ENCODE peak calls at places on chromosomes 13 and 19, in five cellular contexts. One of them, this sample, is unnamed.

GRCh38 chr19:10712754-10713153 is 5.1 kb upstream of the DNM2 start:
- DNase-seq in transverse colon: peak; percentile 83
- DNase-seq in fibroblast of mammary gland: no peak
- DNase-seq in lower leg skin: no peak
- DNase-seq in NB4: no peak
- DNase-seq in this sample: no peak

GRCh38 chr13:78137404-78138142 is 218.9 kb upstream of the EDNRB start:
- DNase-seq in transverse colon: no peak
- DNase-seq in fibroblast of mammary gland: peak; percentile 74
- DNase-seq in lower leg skin: no peak
- DNase-seq in NB4: peak; percentile 78
- DNase-seq in this sample: peak; percentile 19

GRCh38 chr13:33758113-33758512 is 59.8 kb upstream of the RFC3 start:
- DNase-seq in transverse colon: no peak
- DNase-seq in fibroblast of mammary gland: no peak
- DNase-seq in lower leg skin: no peak
- DNase-seq in NB4: no peak
- DNase-seq in this sample: no peak

GRCh38 chr13:42102961-42103688 is 54.7 kb downstream of the DGKH start:
- DNase-seq in transverse colon: no peak
- DNase-seq in fibroblast of mammary gland: peak; percentile 75
- DNase-seq in lower leg skin: no peak
- DNase-seq in NB4: no peak
- DNase-seq in this sample: no peak

GRCh38 chr13:51324714-51325440 is 14.6 kb upstream of the SERPINE3 start:
- DNase-seq in transverse colon: no peak
- DNase-seq in fibroblast of mammary gland: no peak
- DNase-seq in lower leg skin: no peak
- DNase-seq in NB4: no peak
- DNase-seq in this sample: no peak

GRCh38 chr19:2461751-2462634 is 5.2 kb upstream of the LMNB2 start:
- DNase-seq in transverse colon: peak; percentile 54
- DNase-seq in fibroblast of mammary gland: peak; percentile 77
- DNase-seq in lower leg skin: no peak
- DNase-seq in NB4: no peak
- DNase-seq in this sample: peak; percentile 63

GRCh38 chr13:109140777-109141354 is 511.5 kb downstream of the MYO16 start:
- DNase-seq in transverse colon: no peak
- DNase-seq in fibroblast of mammary gland: no peak
- DNase-seq in lower leg skin: no peak
- DNase-seq in NB4: no peak
- DNase-seq in this sample: no peak

GRCh38 chr13:105037064-105037463 is 1498.4 kb downstream of the EFNB2 start:
- DNase-seq in transverse colon: no peak
- DNase-seq in fibroblast of mammary gland: no peak
- DNase-seq in lower leg skin: no peak
- DNase-seq in NB4: no peak
- DNase-seq in this sample: no peak

GRCh38 chr13:110012102-110012739 is 225.8 kb upstream of the IRS2 start:
- DNase-seq in transverse colon: no peak
- DNase-seq in fibroblast of mammary gland: peak; percentile 98
- DNase-seq in lower leg skin: no peak
- DNase-seq in NB4: no peak
- DNase-seq in this sample: no peak

GRCh38 chr13:108495686-108496363 is 133.6 kb upstream of the MYO16 start:
- DNase-seq in transverse colon: no peak
- DNase-seq in fibroblast of mammary gland: no peak
- DNase-seq in lower leg skin: no peak
- DNase-seq in NB4: no peak
- DNase-seq in this sample: peak; percentile 66

GRCh38 chr13:38914070-38914469 is 76.6 kb downstream of the STOML3 start:
- DNase-seq in transverse colon: no peak
- DNase-seq in fibroblast of mammary gland: no peak
- DNase-seq in lower leg skin: no peak
- DNase-seq in NB4: no peak
- DNase-seq in this sample: no peak

GRCh38 chr19:30471441-30471840 is 99.3 kb downstream of the ZNF536 start:
- DNase-seq in transverse colon: no peak
- DNase-seq in fibroblast of mammary gland: no peak
- DNase-seq in lower leg skin: no peak
- DNase-seq in NB4: no peak
- DNase-seq in this sample: no peak

GRCh38 chr19:31312004-31312403 is 37.2 kb downstream of the TSHZ3 start:
- DNase-seq in transverse colon: no peak
- DNase-seq in fibroblast of mammary gland: peak; percentile 94
- DNase-seq in lower leg skin: no peak
- DNase-seq in NB4: peak; percentile 78
- DNase-seq in this sample: no peak

GRCh38 chr13:100707818-100708740 is 33.5 kb upstream of the TMTC4 start:
- DNase-seq in transverse colon: no peak
- DNase-seq in fibroblast of mammary gland: peak; percentile 57
- DNase-seq in lower leg skin: no peak
- DNase-seq in NB4: peak; percentile 24
- DNase-seq in this sample: no peak

GRCh38 chr19:32231020-32231419 is 114.4 kb upstream of the ZNF507 start:
- DNase-seq in transverse colon: no peak
- DNase-seq in fibroblast of mammary gland: no peak
- DNase-seq in lower leg skin: no peak
- DNase-seq in NB4: no peak
- DNase-seq in this sample: no peak

GRCh38 chr13:49806126-49806536 is 13.6 kb upstream of the KPNA3 start:
- DNase-seq in transverse colon: no peak
- DNase-seq in fibroblast of mammary gland: peak; percentile 49
- DNase-seq in lower leg skin: no peak
- DNase-seq in NB4: peak; percentile 20
- DNase-seq in this sample: no peak

GRCh38 chr19:48501961-48502719 is 9.5 kb downstream of the LMTK3 start:
- DNase-seq in transverse colon: peak; percentile 92
- DNase-seq in fibroblast of mammary gland: peak; percentile 20
- DNase-seq in lower leg skin: peak; percentile 72
- DNase-seq in NB4: peak; percentile 99
- DNase-seq in this sample: no peak

GRCh38 chr13:100671389-100672182 is 3.0 kb downstream of the TMTC4 start:
- DNase-seq in transverse colon: no peak
- DNase-seq in fibroblast of mammary gland: no peak
- DNase-seq in lower leg skin: no peak
- DNase-seq in NB4: no peak
- DNase-seq in this sample: no peak

GRCh38 chr13:111521030-111521429 is 200.6 kb downstream of the TEX29 start:
- DNase-seq in transverse colon: no peak
- DNase-seq in fibroblast of mammary gland: no peak
- DNase-seq in lower leg skin: no peak
- DNase-seq in NB4: no peak
- DNase-seq in this sample: no peak

GRCh38 chr19:5118026-5118425 is 149.1 kb downstream of the KDM4B start:
- DNase-seq in transverse colon: no peak
- DNase-seq in fibroblast of mammary gland: no peak
- DNase-seq in lower leg skin: no peak
- DNase-seq in NB4: no peak
- DNase-seq in this sample: no peak

GRCh38 chr19:19342086-19343015 is 21.7 kb downstream of the MAU2 start:
- DNase-seq in transverse colon: peak; percentile 65
- DNase-seq in fibroblast of mammary gland: peak; percentile 63
- DNase-seq in lower leg skin: no peak
- DNase-seq in NB4: peak; percentile 75
- DNase-seq in this sample: peak; percentile 91

GRCh38 chr13:98721825-98722510 is 30.5 kb downstream of the SLC15A1 start:
- DNase-seq in transverse colon: no peak
- DNase-seq in fibroblast of mammary gland: no peak
- DNase-seq in lower leg skin: no peak
- DNase-seq in NB4: no peak
- DNase-seq in this sample: no peak

GRCh38 chr19:39449116-39449797 is 3.9 kb downstream of the SUPT5H start:
- DNase-seq in transverse colon: no peak
- DNase-seq in fibroblast of mammary gland: no peak
- DNase-seq in lower leg skin: no peak
- DNase-seq in NB4: no peak
- DNase-seq in this sample: no peak

GRCh38 chr13:67833564-67833963 is 603.4 kb upstream of the PCDH9 start:
- DNase-seq in transverse colon: no peak
- DNase-seq in fibroblast of mammary gland: no peak
- DNase-seq in lower leg skin: no peak
- DNase-seq in NB4: no peak
- DNase-seq in this sample: no peak
- TF ChIP-seq CTCF in transverse colon: no peak
- TF ChIP-seq CTCF in fibroblast of mammary gland: no peak
- TF ChIP-seq CTCF in lower leg skin: no peak
- TF ChIP-seq CTCF in NB4: no peak
- TF ChIP-seq CTCF in this sample: no peak

GRCh38 chr13:65748227-65748626 is 1481.9 kb downstream of the PCDH9 start:
- DNase-seq in transverse colon: no peak
- DNase-seq in fibroblast of mammary gland: no peak
- DNase-seq in lower leg skin: no peak
- DNase-seq in NB4: no peak
- DNase-seq in this sample: no peak
- TF ChIP-seq CTCF in transverse colon: no peak
- TF ChIP-seq CTCF in fibroblast of mammary gland: no peak
- TF ChIP-seq CTCF in lower leg skin: no peak
- TF ChIP-seq CTCF in NB4: no peak
- TF ChIP-seq CTCF in this sample: no peak

GRCh38 chr13:114112826-114113322 is 19.5 kb downstream of the RASA3 start:
- DNase-seq in transverse colon: peak; percentile 3
- DNase-seq in fibroblast of mammary gland: no peak
- DNase-seq in lower leg skin: no peak
- DNase-seq in NB4: peak; percentile 42
- DNase-seq in this sample: no peak
- TF ChIP-seq CTCF in transverse colon: no peak
- TF ChIP-seq CTCF in fibroblast of mammary gland: no peak
- TF ChIP-seq CTCF in lower leg skin: no peak
- TF ChIP-seq CTCF in NB4: no peak
- TF ChIP-seq CTCF in this sample: no peak

GRCh38 chr19:13764101-13764807 is at the start of gene MRI1:
- DNase-seq in transverse colon: peak; percentile 83
- DNase-seq in fibroblast of mammary gland: peak; percentile 61
- DNase-seq in lower leg skin: peak; percentile 72
- DNase-seq in NB4: peak; percentile 85
- DNase-seq in this sample: peak; percentile 81
- TF ChIP-seq CTCF in transverse colon: no peak
- TF ChIP-seq CTCF in fibroblast of mammary gland: no peak
- TF ChIP-seq CTCF in lower leg skin: no peak
- TF ChIP-seq CTCF in NB4: no peak
- TF ChIP-seq CTCF in this sample: no peak

DNA sequence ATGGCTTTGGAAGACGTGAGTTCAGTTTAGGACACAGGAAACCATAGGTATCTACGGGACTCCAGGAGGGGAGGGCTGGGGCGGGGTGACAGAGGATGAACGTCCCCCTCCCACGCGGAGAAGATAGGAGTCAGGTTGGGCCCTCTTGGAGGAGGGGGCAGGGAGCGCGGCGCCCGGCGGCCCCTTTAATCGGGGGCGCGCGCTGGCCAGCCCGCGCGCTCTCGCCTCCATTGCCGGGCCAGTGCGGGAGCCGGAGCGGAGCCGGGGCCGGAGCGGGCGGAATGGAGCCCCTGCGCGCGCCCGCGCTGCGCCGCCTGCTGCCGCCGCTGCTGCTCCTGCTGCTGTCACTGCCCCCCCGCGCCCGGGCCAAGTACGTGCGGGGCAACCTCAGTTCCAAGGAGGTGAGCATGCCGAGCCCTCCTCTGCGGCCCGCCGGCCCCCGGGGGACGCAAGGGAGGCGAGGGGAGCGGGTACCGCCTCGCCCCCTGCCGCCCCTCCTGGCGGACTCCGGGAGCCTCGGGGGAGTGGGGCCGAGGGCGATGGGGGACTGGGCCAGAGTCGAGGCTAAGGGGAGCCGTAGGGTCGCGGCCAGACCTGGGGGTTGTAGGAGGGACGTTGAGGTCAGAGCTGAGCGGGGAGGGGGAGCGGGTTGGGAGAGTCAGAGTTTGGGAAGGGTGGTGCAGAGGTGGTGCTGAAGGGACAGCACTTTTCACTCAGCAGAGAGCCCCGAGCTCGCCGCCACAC is at the start of gene TMEM145:
- DNase-seq in transverse colon: peak; percentile 41
- DNase-seq in fibroblast of mammary gland: peak; percentile 30
- DNase-seq in lower leg skin: no peak
- DNase-seq in NB4: peak; percentile 55
- DNase-seq in this sample: peak; percentile 79
- TF ChIP-seq CTCF in transverse colon: peak; percentile 1
- TF ChIP-seq CTCF in fibroblast of mammary gland: no peak
- TF ChIP-seq CTCF in lower leg skin: no peak
- TF ChIP-seq CTCF in NB4: no peak
- TF ChIP-seq CTCF in this sample: no peak

GRCh38 chr13:60986301-60986700 is 429.3 kb downstream of the PCDH20 start:
- DNase-seq in transverse colon: no peak
- DNase-seq in fibroblast of mammary gland: no peak
- DNase-seq in lower leg skin: no peak
- DNase-seq in NB4: no peak
- DNase-seq in this sample: no peak

GRCh38 chr13:60990032-60990733 is 425.5 kb downstream of the PCDH20 start:
- DNase-seq in transverse colon: no peak
- DNase-seq in fibroblast of mammary gland: no peak
- DNase-seq in lower leg skin: no peak
- DNase-seq in NB4: peak; percentile 52
- DNase-seq in this sample: no peak
- TF ChIP-seq CTCF in transverse colon: no peak
- TF ChIP-seq CTCF in fibroblast of mammary gland: no peak
- TF ChIP-seq CTCF in lower leg skin: no peak
- TF ChIP-seq CTCF in NB4: peak; percentile 52
- TF ChIP-seq CTCF in this sample: no peak

DNA sequence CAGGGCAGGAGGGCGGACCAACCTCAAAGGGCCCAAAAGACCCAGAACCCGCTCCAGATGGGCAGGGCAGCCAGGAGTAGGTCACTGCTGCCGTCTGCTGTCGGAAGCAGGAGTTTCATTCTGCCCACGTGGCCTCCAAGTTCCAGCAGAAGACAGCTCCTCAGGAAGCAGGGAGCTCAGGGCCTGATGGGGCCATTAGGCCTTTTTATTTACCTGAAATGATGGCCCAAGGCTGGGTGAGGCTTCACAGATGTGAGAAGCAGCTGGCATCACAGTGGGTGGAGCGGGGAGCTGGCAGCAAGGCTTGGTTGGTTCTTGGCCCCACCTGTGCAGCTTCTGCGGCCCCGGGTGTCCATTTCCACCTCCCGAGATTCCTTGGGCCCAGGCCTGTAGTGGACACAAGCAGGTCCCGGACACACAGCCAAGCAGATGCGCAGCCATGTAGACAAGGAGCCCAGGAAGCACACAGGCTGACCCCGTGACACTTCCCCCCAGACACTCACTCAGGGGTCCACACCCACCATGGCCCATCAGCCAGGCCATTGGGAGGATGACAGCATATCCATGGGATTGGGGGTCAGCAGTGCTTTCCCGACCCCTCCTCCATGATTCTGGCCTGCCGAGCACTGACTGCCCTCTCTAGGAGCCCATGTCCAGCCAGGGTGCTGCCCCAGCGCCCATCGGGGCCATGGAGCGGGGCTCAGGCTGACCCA is 26.4 kb downstream of the C13orf46 start:
- DNase-seq in transverse colon: peak; percentile 65
- DNase-seq in fibroblast of mammary gland: peak; percentile 74
- DNase-seq in lower leg skin: peak; percentile 59
- DNase-seq in NB4: no peak
- DNase-seq in this sample: no peak
- TF ChIP-seq CTCF in transverse colon: peak; percentile 70
- TF ChIP-seq CTCF in fibroblast of mammary gland: peak; percentile 92
- TF ChIP-seq CTCF in lower leg skin: no peak
- TF ChIP-seq CTCF in NB4: no peak
- TF ChIP-seq CTCF in this sample: no peak

GRCh38 chr13:26052136-26052736 is 420 bp upstream of the SHISA2 start:
- DNase-seq in transverse colon: no peak
- DNase-seq in fibroblast of mammary gland: no peak
- DNase-seq in lower leg skin: no peak
- DNase-seq in NB4: no peak
- DNase-seq in this sample: no peak
- TF ChIP-seq CTCF in transverse colon: no peak
- TF ChIP-seq CTCF in fibroblast of mammary gland: no peak
- TF ChIP-seq CTCF in lower leg skin: no peak
- TF ChIP-seq CTCF in NB4: no peak
- TF ChIP-seq CTCF in this sample: no peak